ENCODE peak calls at places on chromosome 18, in five cellular contexts. One of them, this sample, is unnamed.

GRCh38 chr18:7601249-7601620 is 34.1 kb downstream of the PTPRM start:
- DNase-seq in CD8-positive, alpha-beta memory T cell: no peak
- DNase-seq in psoas muscle: no peak
- DNase-seq in aorta: no peak
- DNase-seq in pancreas: no peak
- DNase-seq in this sample: no peak

GRCh38 chr18:6248017-6248416 is 166.7 kb downstream of the L3MBTL4 start:
- DNase-seq in pancreas: no peak
- DNase-seq in CD8-positive, alpha-beta memory T cell: no peak
- DNase-seq in psoas muscle: no peak
- DNase-seq in aorta: no peak
- DNase-seq in this sample: no peak

GRCh38 chr18:68839701-68840100 is 41.8 kb downstream of the CCDC102B start:
- DNase-seq in psoas muscle: no peak
- DNase-seq in pancreas: no peak
- DNase-seq in aorta: no peak
- DNase-seq in CD8-positive, alpha-beta memory T cell: no peak
- DNase-seq in this sample: no peak

GRCh38 chr18:13382683-13382989 is 164.1 kb downstream of the LDLRAD4 start:
- DNase-seq in CD8-positive, alpha-beta memory T cell: no peak
- DNase-seq in aorta: no peak
- DNase-seq in psoas muscle: no peak
- DNase-seq in pancreas: no peak
- DNase-seq in this sample: peak

GRCh38 chr18:45386256-45386655 is 229.0 kb upstream of the SLC14A2 start:
- DNase-seq in CD8-positive, alpha-beta memory T cell: no peak
- DNase-seq in pancreas: peak
- DNase-seq in aorta: no peak
- DNase-seq in psoas muscle: no peak
- DNase-seq in this sample: no peak

GRCh38 chr18:58067611-58068010 is 23.6 kb downstream of the NEDD4L start:
- DNase-seq in pancreas: no peak
- DNase-seq in CD8-positive, alpha-beta memory T cell: no peak
- DNase-seq in psoas muscle: no peak
- DNase-seq in aorta: no peak
- DNase-seq in this sample: no peak

GRCh38 chr18:44636241-44636640 is 44.4 kb upstream of the SETBP1 start:
- DNase-seq in psoas muscle: no peak
- DNase-seq in CD8-positive, alpha-beta memory T cell: no peak
- DNase-seq in aorta: no peak
- DNase-seq in pancreas: no peak
- DNase-seq in this sample: no peak

GRCh38 chr18:58361212-58361611 is 267.7 kb downstream of the ALPK2 start:
- DNase-seq in psoas muscle: no peak
- DNase-seq in aorta: no peak
- DNase-seq in pancreas: no peak
- DNase-seq in CD8-positive, alpha-beta memory T cell: no peak
- DNase-seq in this sample: no peak

GRCh38 chr18:57901819-57902600 is 98.9 kb upstream of the ATP8B1 start:
- DNase-seq in psoas muscle: no peak
- DNase-seq in CD8-positive, alpha-beta memory T cell: no peak
- DNase-seq in aorta: no peak
- DNase-seq in pancreas: no peak
- DNase-seq in this sample: no peak

GRCh38 chr18:54260376-54261072 is 8.8 kb upstream of the POLI start:
- DNase-seq in aorta: no peak
- DNase-seq in psoas muscle: no peak
- DNase-seq in CD8-positive, alpha-beta memory T cell: no peak
- DNase-seq in pancreas: no peak
- DNase-seq in this sample: peak

GRCh38 chr18:21656402-21656801 is 44.3 kb downstream of the SNRPD1 start:
- DNase-seq in pancreas: no peak
- DNase-seq in psoas muscle: no peak
- DNase-seq in aorta: no peak
- DNase-seq in CD8-positive, alpha-beta memory T cell: no peak
- DNase-seq in this sample: no peak

GRCh38 chr18:64713284-64713683 is 564.4 kb upstream of the LINC00305 start:
- DNase-seq in aorta: peak
- DNase-seq in psoas muscle: no peak
- DNase-seq in CD8-positive, alpha-beta memory T cell: no peak
- DNase-seq in pancreas: no peak
- DNase-seq in this sample: peak

GRCh38 chr18:59640721-59641120 is 56.5 kb downstream of the CCBE1 start:
- DNase-seq in psoas muscle: no peak
- DNase-seq in pancreas: no peak
- DNase-seq in CD8-positive, alpha-beta memory T cell: no peak
- DNase-seq in aorta: no peak
- DNase-seq in this sample: no peak